ENCODE peak calls at places on chromosomes 16 and 17, in eight cellular contexts. G, E, W, O, H, P, Y and Q are unnamed samples.

GRCh38 chr16:1305823-1306222 is 3.6 kb upstream of the UBE2I start:
- DNase-seq in P (no peak), Y (no peak), E (no peak), W (no peak), O (no peak), H (no peak), G (no peak), Q (no peak)

GRCh38 chr16:25038239-25038954 is 23.2 kb upstream of the ARHGAP17 start:
- DNase-seq in Y (no peak), P (no peak), W (no peak), G (no peak), E (no peak), H (no peak), O (no peak), Q (no peak)

GRCh38 chr17:9768381-9768934 is 22.9 kb downstream of the DHRS7C start:
- DNase-seq in Y (peak; percentile 46), G (no peak), E (no peak), H (no peak), O (no peak), W (peak; percentile 18), P (peak; percentile 52), Q (no peak)

GRCh38 chr17:73342057-73342522 is 30.3 kb upstream of the CDC42EP4 start:
- DNase-seq in G (no peak), H (peak; percentile 87), W (peak; percentile 63), E (peak; percentile 55), Y (peak; percentile 93), O (peak; percentile 55), P (peak; percentile 98), Q (peak; percentile 82)

GRCh38 chr16:48067388-48067787 is 88.4 kb downstream of the ABCC12 start:
- DNase-seq in G (no peak), P (no peak), H (no peak), Y (no peak), O (no peak), E (no peak), W (no peak), Q (no peak)

GRCh38 chr16:728131-728889 is 1.4 kb downstream of the HAGHL start:
- DNase-seq in O (peak; percentile 30), E (no peak), G (no peak), W (no peak), H (no peak), Y (peak; percentile 40), P (peak; percentile 73), Q (no peak)

GRCh38 chr17:36901506-36901905 is 35.8 kb upstream of the LHX1 start:
- DNase-seq in E (no peak), P (peak; percentile 26), Y (peak; percentile 88), G (no peak), H (no peak), W (no peak), O (no peak), Q (no peak)

GRCh38 chr16:30085247-30085646 is 6.5 kb downstream of the TBX6 start:
- DNase-seq in P (no peak), W (no peak), G (no peak), O (no peak), Y (no peak), E (no peak), H (no peak), Q (no peak)

GRCh38 chr16:68935008-68935407 is 91.7 kb downstream of the TANGO6 start:
- DNase-seq in G (no peak), E (no peak), H (no peak), O (no peak), P (no peak), W (no peak), Y (no peak), Q (no peak)

GRCh38 chr17:82517230-82517865 is 2.2 kb upstream of the FOXK2 start:
- DNase-seq in G (no peak), Y (no peak), P (no peak), O (no peak), E (no peak), H (no peak), W (no peak), Q (no peak)

GRCh38 chr17:17712268-17712924 is 31.1 kb downstream of the RAI1 start:
- DNase-seq in O (no peak), E (no peak), W (no peak), H (no peak), Y (peak; percentile 96), G (peak; percentile 80), P (peak; percentile 94), Q (no peak)

GRCh38 chr17:45818708-45819107 is 26.0 kb upstream of the SPPL2C start:
- DNase-seq in H (no peak), O (no peak), Y (no peak), G (no peak), E (no peak), P (no peak), W (no peak), Q (no peak)

GRCh38 chr16:81204794-81205680 is 33.5 kb upstream of the BCO1 start:
- DNase-seq in H (no peak), E (no peak), Y (peak; percentile 59), O (peak; percentile 4), G (peak; percentile 27), P (peak; percentile 79), W (no peak), Q (no peak)

GRCh38 chr16:67034478-67034877 is 5.5 kb downstream of the CBFB start:
- DNase-seq in O (no peak), W (no peak), P (peak; percentile 58), H (no peak), Y (no peak), G (no peak), E (no peak), Q (no peak)

GRCh38 chr16:23679274-23679985 is 741 bp downstream of the PLK1 start:
- DNase-seq in W (no peak), O (no peak), P (peak; percentile 42), E (no peak), G (no peak), Y (peak; percentile 35), H (peak; percentile 60), Q (no peak)

GRCh38 chr17:79970576-79971068 is 65.0 kb downstream of the TBC1D16 start:
- DNase-seq in O (no peak), G (no peak), E (no peak), P (peak; percentile 44), Y (no peak), W (peak; percentile 47), H (peak; percentile 81), Q (peak; percentile 57)

GRCh38 chr16:57003439-57004386 is 14.4 kb downstream of the NLRC5 start:
- DNase-seq in E (no peak), P (no peak), Y (no peak), H (no peak), O (no peak), G (no peak), W (no peak), Q (no peak)

GRCh38 chr16:12095275-12096161 is 119.0 kb downstream of the SNX29 start:
- DNase-seq in E (no peak), O (peak; percentile 19), G (peak; percentile 30), Y (peak; percentile 34), W (peak; percentile 51), P (peak; percentile 68), H (peak; percentile 82), Q (no peak)

GRCh38 chr17:59373879-59374495 is 42.5 kb downstream of the YPEL2 start:
- DNase-seq in W (no peak), G (no peak), P (peak; percentile 96), O (no peak), H (no peak), E (no peak), Y (peak; percentile 86), Q (no peak)

GRCh38 chr16:87317766-87318121 is 552 bp upstream of the C16orf95 start:
- DNase-seq in G (peak; percentile 24), P (peak; percentile 66), W (peak; percentile 65), Y (peak; percentile 18), O (peak; percentile 53), E (no peak), H (no peak), Q (peak; percentile 84)

GRCh38 chr17:73657473-73658116 is 13.3 kb upstream of the SDK2 start:
- DNase-seq in H (peak; percentile 85), O (peak; percentile 25), E (no peak), Y (peak; percentile 5), G (no peak), W (peak; percentile 64), P (peak; percentile 17), Q (no peak)

GRCh38 chr16:2514333-2515179 is 804 bp downstream of the ATP6V0C start:
- DNase-seq in G (no peak), O (peak; percentile 45), P (no peak), Y (no peak), E (no peak), H (no peak), W (no peak), Q (peak; percentile 80)

GRCh38 chr17:77684803-77685580 is 273.5 kb upstream of the TNRC6C start:
- DNase-seq in G (no peak), P (no peak), Y (no peak), E (no peak), H (no peak), O (no peak), W (no peak), Q (peak; percentile 29)

GRCh38 chr17:60529806-60530205 is 3.8 kb upstream of the APPBP2 start:
- DNase-seq in W (no peak), H (no peak), P (no peak), G (no peak), O (no peak), Y (no peak), E (no peak), Q (no peak)

GRCh38 chr17:39174907-39175694 is 9.1 kb upstream of the ARL5C start:
- DNase-seq in H (peak; percentile 94), E (no peak), Y (peak; percentile 19), O (peak; percentile 49), W (peak; percentile 39), G (no peak), P (peak; percentile 72), Q (peak; percentile 91)

GRCh38 chr17:48718781-48719641 is 3.3 kb downstream of the PRAC1 start:
- DNase-seq in P (no peak), H (peak; percentile 71), G (no peak), O (no peak), E (no peak), W (no peak), Y (no peak), Q (peak; percentile 58)

GRCh38 chr17:75565066-75565465 is 22.5 kb upstream of the MYO15B start:
- DNase-seq in G (no peak), Y (peak; percentile 38), P (no peak), E (no peak), H (no peak), W (no peak), O (no peak), Q (no peak)

GRCh38 chr16:69187387-69187890 is 475 bp downstream of the SNTB2 start:
- DNase-seq in H (peak; percentile 81), E (no peak), P (peak; percentile 38), W (no peak), Y (no peak), G (no peak), O (peak; percentile 38), Q (peak; percentile 84)

GRCh38 chr17:75652341-75652740 is 14.6 kb downstream of the RECQL5 start:
- DNase-seq in Y (no peak), O (no peak), E (no peak), P (no peak), W (no peak), H (peak; percentile 36), G (no peak), Q (no peak)

GRCh38 chr16:78200023-78200389 is 100.6 kb downstream of the WWOX start:
- DNase-seq in P (no peak), O (no peak), Y (no peak), G (no peak), H (no peak), W (no peak), E (no peak), Q (no peak)

GRCh38 chr16:17296412-17296811 is 174.3 kb downstream of the XYLT1 start:
- DNase-seq in H (peak; percentile 56), Y (no peak), G (no peak), O (no peak), P (no peak), E (no peak), W (no peak), Q (no peak)

GRCh38 chr17:75240394-75241142 is 20.8 kb downstream of the GGA3 start:
- DNase-seq in W (peak; percentile 2), G (no peak), Y (no peak), H (peak; percentile 89), E (no peak), O (no peak), P (peak; percentile 37), Q (no peak)

GRCh38 chr17:74742153-74742515 is 5.1 kb downstream of the RAB37 start:
- DNase-seq in H (no peak), G (no peak), E (no peak), Y (no peak), O (no peak), P (peak; percentile 42), W (no peak), Q (no peak)

GRCh38 chr17:57921342-57921741 is 33.9 kb downstream of the CUEDC1 start:
- DNase-seq in P (peak; percentile 77), W (no peak), H (no peak), G (no peak), O (no peak), Y (peak; percentile 67), E (no peak), Q (no peak)